ENCODE peak calls at places on chromosomes 13 and 19, in eight cellular contexts. Q is H9, Y is body of pancreas, B is A549, L is kidney, S is heart left ventricle, K is ovary, F is left lung. A is an unnamed sample. For H3K4me1, the result is how much of the 10 kb centered on the place peaks cover.

GRCh38 chr13:83048419-83048818 is 833.9 kb downstream of the SLITRK1 start:
- DNase-seq in Q (no peak), Y (no peak), B (no peak), L (no peak), S (no peak), K (no peak), F (no peak), A (no peak)

GRCh38 chr19:40433391-40434216 is 7.8 kb upstream of the SERTAD1 start:
- DNase-seq in Q (peak), Y (peak), B (peak), L (peak), S (peak), K (peak), F (peak), A (peak)

GRCh38 chr13:31046711-31047279 is 114.3 kb downstream of the TEX26 start:
- DNase-seq in Q (no peak), Y (no peak), B (no peak), L (no peak), S (no peak), K (peak), F (no peak), A (no peak)

GRCh38 chr13:78601124-78601885 is 2.0 kb downstream of the POU4F1 start:
- DNase-seq in Q (peak), Y (no peak), B (no peak), L (peak), S (no peak), K (no peak), F (peak), A (no peak)

GRCh38 chr19:39265321-39265916 is 2.8 kb upstream of the IFNL2 start:
- DNase-seq in Q (peak), Y (no peak), B (peak), L (peak), S (no peak), K (no peak), F (peak), A (no peak)

GRCh38 chr13:33057019-33057785 is 41.0 kb downstream of the KL start:
- DNase-seq in Q (no peak), Y (no peak), B (peak), L (no peak), S (no peak), K (no peak), F (no peak), A (no peak)

GRCh38 chr19:18208098-18208951 is 4.5 kb upstream of the RAB3A start:
- DNase-seq in Q (peak), Y (peak), B (peak), L (peak), S (peak), K (peak), F (peak), A (no peak)

GRCh38 chr19:5303208-5303607 is 37.4 kb downstream of the PTPRS start:
- DNase-seq in Q (no peak), Y (no peak), B (no peak), L (no peak), S (no peak), K (no peak), F (no peak), A (no peak)

GRCh38 chr19:4094761-4095487 is 28.2 kb upstream of the ZBTB7A start:
- DNase-seq in Q (no peak), Y (no peak), B (no peak), L (no peak), S (no peak), K (no peak), F (peak), A (no peak)

DNA sequence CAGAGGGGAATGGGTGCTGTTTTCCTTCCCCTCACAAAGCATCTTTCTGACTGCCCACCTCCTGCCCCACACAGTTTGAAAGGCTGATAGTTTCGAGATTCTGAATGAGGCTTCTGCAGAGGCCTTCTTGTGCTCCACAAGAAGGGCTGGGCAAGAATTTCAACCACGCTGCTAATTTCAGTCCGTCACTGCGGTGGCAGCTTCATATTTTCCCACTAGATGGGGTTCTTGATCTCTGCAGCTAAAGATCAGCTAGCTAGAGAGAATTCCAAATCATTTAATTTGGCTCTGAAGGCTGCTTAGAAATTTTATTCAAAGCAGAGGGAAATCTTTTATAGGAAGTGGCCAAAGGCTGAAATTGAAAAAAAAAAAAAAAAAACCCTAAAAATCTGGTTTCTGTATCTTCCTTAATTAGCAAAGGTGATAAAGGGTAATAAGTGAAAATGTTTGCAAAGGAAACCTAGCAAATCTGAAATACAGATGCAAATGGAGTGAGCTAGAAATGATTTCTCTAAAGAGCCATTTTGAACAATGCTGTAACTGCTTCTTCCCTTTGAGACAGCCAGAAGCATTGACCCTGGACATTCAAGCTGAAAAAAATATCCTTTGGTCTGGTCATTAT is 38.0 kb upstream of the C13orf42 start:
- DNase-seq in Q (peak), Y (peak), B (peak), L (no peak), S (no peak), K (no peak), F (no peak), A (no peak)
- TF ChIP-seq CTCF in Q (peak), Y (peak), B (peak), L (peak), S (peak), K (peak), F (peak), A (peak)

DNA sequence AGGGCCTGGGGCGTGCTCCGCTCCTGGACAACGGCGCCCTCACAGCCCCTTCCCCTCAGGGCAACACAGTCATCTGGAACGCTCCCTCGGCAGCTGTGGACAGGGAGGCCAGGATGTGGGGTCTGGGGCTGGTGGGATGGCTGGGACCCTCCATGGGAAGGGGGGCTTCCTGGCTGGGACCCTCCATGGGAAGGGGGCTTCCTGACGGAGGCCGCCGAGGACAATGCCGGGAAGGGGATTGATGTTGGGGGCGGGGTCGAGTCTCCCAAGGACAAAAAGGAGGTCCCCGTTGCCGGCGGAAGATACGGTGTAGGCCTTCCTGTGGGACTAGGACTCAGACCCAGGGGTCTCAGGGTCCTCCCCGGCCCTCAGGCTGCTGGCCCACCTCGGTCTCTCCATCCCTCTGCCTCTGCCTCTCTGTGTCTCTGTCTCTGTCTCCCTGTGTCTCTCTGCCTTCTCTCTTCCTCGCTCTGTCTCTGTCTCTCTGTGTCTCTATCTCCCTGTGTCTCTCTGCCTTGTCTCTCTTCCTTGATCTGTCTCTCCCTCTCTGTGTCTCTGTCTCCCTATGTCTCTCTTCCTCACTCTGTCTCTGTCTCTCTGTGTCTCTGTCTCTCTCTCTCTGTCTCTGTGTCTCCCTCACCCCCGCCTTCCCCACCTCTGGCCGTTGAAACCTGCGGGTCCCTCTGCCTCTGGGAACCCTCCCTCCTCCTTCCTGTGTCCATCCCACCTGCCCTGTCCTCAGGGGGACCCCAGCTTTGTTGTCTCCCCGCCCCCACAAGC is 2.7 kb upstream of the MADCAM1 start:
- DNase-seq in Q (peak), Y (no peak), B (no peak), L (no peak), S (peak), K (no peak), F (peak), A (no peak)
- H3K4me1 ChIP-seq in Q (under half), Y (under half), B (under half), L (under half), S (under half), K (under half), F (under half), A (under half)

GRCh38 chr13:25233861-25234260 is 53.4 kb downstream of the MTMR6 start:
- DNase-seq in Q (no peak), Y (no peak), B (no peak), L (no peak), S (no peak), K (no peak), F (no peak), A (no peak)
- TF ChIP-seq CTCF in Q (no peak), Y (no peak), B (no peak), L (no peak), S (no peak), K (no peak), F (no peak), A (no peak)

GRCh38 chr13:110433014-110433413 is 125.9 kb downstream of the COL4A2 start:
- DNase-seq in Q (no peak), Y (no peak), B (no peak), L (peak), S (peak), K (no peak), F (peak), A (no peak)

GRCh38 chr13:110430391-110431338 is 123.6 kb downstream of the COL4A2 start:
- DNase-seq in Q (no peak), Y (no peak), B (no peak), L (no peak), S (no peak), K (no peak), F (no peak), A (peak)

GRCh38 chr13:110431851-110432294 is 124.8 kb downstream of the COL4A2 start:
- DNase-seq in Q (no peak), Y (no peak), B (no peak), L (peak), S (no peak), K (no peak), F (no peak), A (no peak)

GRCh38 chr13:110431425-110431824 is 124.3 kb downstream of the COL4A2 start:
- DNase-seq in Q (no peak), Y (no peak), B (no peak), L (no peak), S (no peak), K (no peak), F (no peak), A (no peak)

GRCh38 chr13:110432522-110432921 is 125.4 kb downstream of the COL4A2 start:
- DNase-seq in Q (no peak), Y (no peak), B (no peak), L (no peak), S (no peak), K (no peak), F (no peak), A (no peak)
- H3K4me1 ChIP-seq in Q (under half), Y (under half), B (under half), L (under half), S (under half), K (under half), F (under half), A (under half)

GRCh38 chr19:10471909-10472308 is 31.2 kb downstream of the KEAP1 start:
- DNase-seq in Q (no peak), Y (no peak), B (peak), L (no peak), S (no peak), K (no peak), F (no peak), A (no peak)
- TF ChIP-seq CTCF in Q (peak), Y (peak), B (peak), L (no peak), S (peak), K (no peak), F (no peak), A (peak)

DNA sequence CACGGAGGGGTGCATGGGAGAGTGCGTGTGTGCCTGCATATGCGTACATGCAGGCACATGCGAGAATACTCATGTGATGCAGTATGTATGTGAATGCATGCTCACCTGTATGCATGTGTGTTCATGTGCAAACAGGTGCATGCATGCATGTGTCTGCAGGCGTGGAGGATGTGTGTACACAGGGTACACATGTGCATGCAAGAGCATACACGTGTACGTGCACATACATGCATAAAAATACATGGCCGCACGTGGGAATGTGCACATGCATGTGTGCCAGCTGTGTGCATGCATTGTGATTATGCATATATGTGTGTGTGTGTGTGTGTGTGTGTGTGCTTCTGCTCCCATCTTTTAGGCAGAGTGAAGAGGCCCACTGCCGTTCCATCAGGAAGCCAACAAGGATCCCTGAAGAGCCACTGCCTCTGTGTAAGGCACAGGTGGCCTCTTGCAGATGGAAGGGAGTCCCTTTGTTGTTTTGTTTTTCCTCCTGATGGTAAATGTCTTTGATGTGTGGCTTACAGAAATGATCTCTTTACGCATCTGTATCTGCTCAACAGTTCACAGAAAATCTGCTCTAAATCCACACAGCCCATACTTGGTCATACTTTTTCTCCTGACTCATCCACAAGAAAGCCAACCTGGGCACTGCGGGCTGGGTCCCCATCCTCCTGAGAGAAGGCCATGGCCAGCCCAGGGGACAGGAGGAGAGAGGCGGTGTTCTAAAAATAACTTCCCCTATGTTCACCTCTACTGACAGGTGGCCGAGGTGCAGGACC is 50.7 kb downstream of the KLF2 start:
- DNase-seq in Q (no peak), Y (no peak), B (no peak), L (peak), S (peak), K (no peak), F (no peak), A (no peak)
- H3K4me1 ChIP-seq in Q (under half), Y (under half), B (under half), L (under half), S (under half), K (under half), F (under half), A (under half)

GRCh38 chr13:34749046-34749445 is 193.0 kb upstream of the NBEA start:
- DNase-seq in Q (no peak), Y (no peak), B (no peak), L (no peak), S (no peak), K (no peak), F (no peak), A (no peak)

GRCh38 chr13:34748078-34748477 is 194.0 kb upstream of the NBEA start:
- DNase-seq in Q (no peak), Y (peak), B (no peak), L (no peak), S (no peak), K (peak), F (no peak), A (no peak)

GRCh38 chr13:34747507-34747906 is 194.6 kb upstream of the NBEA start:
- DNase-seq in Q (no peak), Y (no peak), B (no peak), L (no peak), S (no peak), K (no peak), F (no peak), A (no peak)

GRCh38 chr13:34750078-34750703 is 191.9 kb upstream of the NBEA start:
- DNase-seq in Q (peak), Y (no peak), B (no peak), L (no peak), S (peak), K (peak), F (no peak), A (no peak)

DNA sequence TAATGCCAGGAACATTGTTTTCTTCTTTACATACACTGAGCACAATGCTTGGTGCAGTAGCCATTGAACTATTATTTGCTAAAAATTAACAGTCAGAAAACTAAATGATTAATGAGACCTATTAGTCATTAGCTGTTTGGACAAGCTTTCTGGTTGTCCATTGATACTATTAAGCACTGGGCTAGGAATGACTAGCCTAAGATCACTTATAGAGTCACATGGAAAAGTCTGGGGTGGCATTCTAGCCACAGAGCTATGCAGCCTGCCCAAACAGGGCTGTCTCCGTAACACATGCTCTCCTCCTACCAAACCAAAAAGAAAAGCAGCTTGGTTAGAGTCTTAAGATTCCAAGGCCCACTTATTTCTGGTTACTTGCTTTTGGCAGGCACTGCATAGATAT is 193.5 kb upstream of the NBEA start:
- DNase-seq in Q (no peak), Y (no peak), B (no peak), L (no peak), S (no peak), K (no peak), F (no peak), A (no peak)
- TF ChIP-seq CTCF in Q (no peak), Y (no peak), B (no peak), L (no peak), S (no peak), K (no peak), F (no peak), A (no peak)

A was measured in foreskin keratinocyte.